ENCODE peak calls at places on chromosomes 12 and 14, in eight cellular contexts. X is spleen; Z is A172; R is H4; O is HFFc6; T is effector CD4-positive, alpha-beta T cell; P is osteocyte; A is T-helper 1 cell. S is an unnamed sample.

GRCh38 chr12:6133642-6134041 is 9.2 kb upstream of the VWF start:
- DNase-seq in X (no peak), T (no peak), R (no peak), A (no peak), P (no peak), Z (no peak), O (no peak), S (no peak)

GRCh38 chr12:106042091-106042490 is 96.7 kb downstream of the NUAK1 start:
- DNase-seq in A (no peak), P (no peak), T (no peak), O (no peak), R (no peak), Z (no peak), X (no peak), S (no peak)

GRCh38 chr12:92961949-92962348 is 32.9 kb upstream of the EEA1 start:
- DNase-seq in Z (peak), T (no peak), X (no peak), O (no peak), A (no peak), R (peak), P (no peak), S (no peak)

GRCh38 chr12:26238341-26239126 is 43.2 kb downstream of the SSPN start:
- DNase-seq in X (no peak), R (peak), P (no peak), Z (no peak), O (no peak), A (no peak), T (no peak), S (no peak)

GRCh38 chr14:66758031-66758613 is 250.2 kb downstream of the GPHN start:
- DNase-seq in X (no peak), O (no peak), A (no peak), P (no peak), T (no peak), Z (no peak), R (no peak), S (no peak)

GRCh38 chr12:108950991-108951739 is 69.7 kb downstream of the SVOP start:
- DNase-seq in X (peak), Z (peak), O (peak), T (peak), R (peak), P (no peak), A (peak), S (peak)

GRCh38 chr14:54348001-54348611 is 48.7 kb upstream of the CDKN3 start:
- DNase-seq in T (no peak), X (no peak), O (peak), Z (peak), P (peak), A (no peak), R (peak), S (no peak)

GRCh38 chr12:57131896-57132744 is 3.8 kb downstream of the LRP1 start:
- DNase-seq in X (peak), A (no peak), O (no peak), P (no peak), Z (no peak), T (no peak), R (no peak), S (no peak)

GRCh38 chr12:75641031-75641780 is 129.8 kb upstream of the KRR1 start:
- DNase-seq in T (no peak), P (no peak), R (peak), X (no peak), A (no peak), Z (peak), O (peak), S (no peak)

GRCh38 chr12:131001493-131001892 is 47.8 kb downstream of the ADGRD1 start:
- DNase-seq in R (no peak), X (peak), T (no peak), O (no peak), P (no peak), A (no peak), Z (no peak), S (no peak)

GRCh38 chr14:99129211-99129696 is 142.7 kb downstream of the BCL11B start:
- DNase-seq in A (no peak), X (peak), T (no peak), R (no peak), Z (no peak), P (peak), O (no peak), S (no peak)